ENCODE peak calls at places on chromosomes 13 and 19, in ten cellular contexts. P is suprapubic skin, K is A549, A is stomach, C is ovary, V is HepG2, Y is upper lobe of left lung, Z is transverse colon, M is H1, D is K562. G is an unnamed sample.

GRCh38 chr13:102333320-102334181 is 68.3 kb downstream of the FGF14 start:
- DNase-seq in C (no peak), D (no peak), Z (no peak), A (no peak), K (no peak), V (no peak), Y (no peak), M (no peak), P (no peak), G (no peak)

GRCh38 chr13:34162545-34162936 is 344.6 kb downstream of the RFC3 start:
- DNase-seq in K (no peak), V (no peak), C (no peak), P (no peak), D (no peak), M (no peak), A (no peak), Z (no peak), Y (no peak), G (no peak)

GRCh38 chr13:88294368-88294767 is 623.2 kb downstream of the SLITRK5 start:
- DNase-seq in C (no peak), K (no peak), V (no peak), D (no peak), M (no peak), Z (no peak), Y (no peak), P (no peak), A (no peak), G (no peak)

GRCh38 chr13:63643543-63643942 is 2227.9 kb upstream of the PCDH20 start:
- DNase-seq in Y (no peak), D (no peak), V (no peak), C (no peak), M (no peak), Z (no peak), A (no peak), P (no peak), K (no peak), G (no peak)

GRCh38 chr13:90201676-90202425 is 1145.6 kb upstream of the MIR17HG start:
- DNase-seq in D (no peak), A (no peak), K (no peak), C (no peak), V (no peak), Z (no peak), P (no peak), M (no peak), Y (no peak), G (no peak)

GRCh38 chr13:46354143-46355087 is 32.6 kb downstream of the RUBCNL start:
- DNase-seq in V (peak), C (no peak), K (peak), M (no peak), P (no peak), A (no peak), Y (no peak), D (no peak), Z (no peak), G (no peak)

GRCh38 chr13:44068737-44069136 is 189.0 kb downstream of the LACC1 start:
- DNase-seq in M (no peak), Y (no peak), Z (no peak), V (no peak), K (peak), C (no peak), D (no peak), A (no peak), P (no peak), G (no peak)

GRCh38 chr19:54172764-54173699 is at the start of gene TMC4:
- DNase-seq in A (peak), K (peak), M (no peak), D (no peak), C (no peak), V (no peak), P (no peak), Z (peak), Y (peak), G (no peak)

GRCh38 chr19:30678168-30678567 is 306.0 kb downstream of the ZNF536 start:
- DNase-seq in Y (no peak), M (no peak), V (no peak), K (no peak), Z (no peak), D (no peak), A (no peak), P (no peak), C (no peak), G (no peak)

GRCh38 chr19:9431475-9431874 is 3.9 kb downstream of the ZNF266 start:
- DNase-seq in C (no peak), Y (no peak), A (no peak), Z (no peak), V (no peak), M (peak), K (no peak), P (no peak), D (peak), G (no peak)

GRCh38 chr13:33106656-33107402 is 90.6 kb downstream of the KL start:
- DNase-seq in M (no peak), K (no peak), C (no peak), A (no peak), Y (no peak), D (no peak), V (no peak), P (no peak), Z (no peak), G (no peak)

GRCh38 chr13:47117268-47117667 is 220.4 kb upstream of the HTR2A start:
- DNase-seq in Z (no peak), Y (no peak), A (no peak), M (no peak), P (no peak), D (peak), C (no peak), V (no peak), K (no peak), G (no peak)

GRCh38 chr19:7480222-7480974 is 8.4 kb downstream of the PEX11G start:
- DNase-seq in Y (no peak), P (no peak), C (no peak), Z (no peak), M (no peak), K (no peak), V (no peak), A (no peak), D (no peak), G (no peak)
- H3K27ac ChIP-seq in Y (peak), P (no peak), C (no peak), Z (peak), M (no peak), K (no peak), V (no peak), A (peak), D (peak), G (peak)

GRCh38 chr19:13330285-13330684 is 176.0 kb downstream of the CACNA1A start:
- DNase-seq in K (no peak), Y (no peak), V (no peak), M (no peak), Z (no peak), C (no peak), D (no peak), A (no peak), P (no peak), G (no peak)

GRCh38 chr19:13334801-13335481 is 171.3 kb downstream of the CACNA1A start:
- DNase-seq in M (no peak), C (no peak), A (no peak), D (no peak), V (no peak), Y (no peak), Z (no peak), P (no peak), K (peak), G (no peak)

GRCh38 chr19:13329766-13330165 is 176.5 kb downstream of the CACNA1A start:
- DNase-seq in C (no peak), M (no peak), Y (no peak), P (no peak), V (no peak), A (no peak), K (no peak), Z (no peak), D (no peak), G (no peak)
- TF ChIP-seq EP300 in C (no peak), M (no peak), Y (no peak), P (no peak), V (no peak), A (no peak), K (no peak), Z (no peak), D (no peak), G (no peak)

GRCh38 chr19:3942790-3943409 is 10.0 kb downstream of the NMRK2 start:
- DNase-seq in D (no peak), M (no peak), A (no peak), K (peak), Y (no peak), P (no peak), C (no peak), Z (no peak), V (no peak), G (no peak)
- TF ChIP-seq POLR2A in D (no peak), M (no peak), A (no peak), K (no peak), Y (no peak), P (no peak), C (no peak), Z (no peak), V (no peak), G (no peak)

DNA sequence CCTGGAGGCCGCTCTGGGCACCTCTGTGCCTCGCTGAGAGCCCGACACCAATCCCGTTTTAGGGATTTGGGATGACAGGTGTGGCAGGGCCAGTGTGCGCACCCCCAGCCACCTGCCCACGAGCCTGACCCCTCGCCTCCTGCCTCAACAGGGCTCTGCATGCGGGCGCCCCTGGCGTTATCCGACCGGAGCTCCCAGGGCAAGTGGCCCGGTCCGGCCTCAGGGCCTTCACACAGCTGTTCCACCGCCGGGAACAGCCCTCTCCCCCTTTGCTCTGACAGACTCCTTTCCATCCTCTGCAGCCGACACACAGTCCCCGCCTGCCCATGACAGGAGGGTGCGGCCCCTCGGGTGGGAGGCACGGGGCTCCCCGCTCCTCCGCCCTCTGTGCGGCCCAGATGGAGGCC is 7.1 kb upstream of the WDR18 start:
- DNase-seq in V (no peak), C (no peak), A (no peak), Z (no peak), Y (no peak), P (no peak), K (no peak), D (no peak), M (no peak), G (no peak)
- H3K27ac ChIP-seq in V (no peak), C (no peak), A (no peak), Z (no peak), Y (no peak), P (no peak), K (no peak), D (no peak), M (no peak), G (no peak)

GRCh38 chr13:73778242-73778864 is 355.9 kb downstream of the KLF12 start:
- DNase-seq in P (no peak), D (no peak), K (no peak), M (no peak), V (peak), A (no peak), Z (no peak), C (no peak), Y (no peak), G (no peak)
- TF ChIP-seq EP300 in P (no peak), D (no peak), K (no peak), M (no peak), V (no peak), A (no peak), Z (no peak), C (no peak), Y (no peak), G (no peak)